ENCODE peak calls at places on chromosomes 1 and 21, in seven cellular contexts. N, K, T, Y, U, E and J are unnamed samples.

GRCh38 chr1:172484252-172484651 is 40.4 kb upstream of the PIGC start:
- DNase-seq in Y (no peak), N (no peak), U (no peak), T (no peak), E (no peak), K (no peak), J (no peak)

GRCh38 chr1:243580072-243580471 is 270.0 kb downstream of the AKT3 start:
- DNase-seq in K (no peak), N (no peak), E (no peak), Y (no peak), U (no peak), T (no peak), J (no peak)

GRCh38 chr21:14084701-14085100 is 126.1 kb downstream of the LIPI start:
- DNase-seq in E (no peak), T (no peak), K (no peak), U (no peak), Y (no peak), N (no peak), J (no peak)

GRCh38 chr1:12458571-12458970 is 159.4 kb downstream of the DHRS3 start:
- DNase-seq in T (no peak), Y (no peak), U (no peak), E (no peak), N (no peak), K (peak; percentile 77), J (no peak)

GRCh38 chr1:56389813-56390539 is 189.4 kb downstream of the PLPP3 start:
- DNase-seq in T (no peak), Y (no peak), K (no peak), E (no peak), N (no peak), U (no peak), J (no peak)

GRCh38 chr1:29802181-29803068 is 566.1 kb downstream of the PTPRU start:
- DNase-seq in U (no peak), N (peak; percentile 52), Y (no peak), E (no peak), K (peak; percentile 68), T (peak; percentile 15), J (no peak)

GRCh38 chr1:205994342-205994741 is 8.9 kb downstream of the RAB7B start:
- DNase-seq in K (peak; percentile 75), Y (no peak), T (no peak), E (no peak), N (no peak), U (no peak), J (no peak)

GRCh38 chr1:23423415-23424170 is 955 bp downstream of the TCEA3 start:
- DNase-seq in K (no peak), U (peak; percentile 85), E (peak; percentile 92), Y (no peak), N (no peak), T (peak; percentile 81), J (no peak)

GRCh38 chr1:21814241-21814918 is 2.3 kb downstream of the LDLRAD2 start:
- DNase-seq in T (no peak), E (peak; percentile 17), N (no peak), K (no peak), U (no peak), Y (no peak), J (no peak)

GRCh38 chr21:35940074-35940927 is 120.0 kb downstream of the SETD4 start:
- DNase-seq in Y (peak; percentile 68), U (peak; percentile 22), K (no peak), T (peak; percentile 42), N (peak; percentile 70), E (peak; percentile 55), J (peak; percentile 30)

GRCh38 chr1:47013239-47013638 is 10.2 kb upstream of the CYP4X1 start:
- DNase-seq in E (no peak), T (no peak), N (no peak), K (no peak), Y (no peak), U (no peak), J (no peak)

GRCh38 chr1:101247404-101248287 is 10.8 kb downstream of the S1PR1 start:
- DNase-seq in Y (no peak), U (no peak), T (no peak), E (no peak), N (no peak), K (no peak), J (no peak)

GRCh38 chr1:163013826-163014600 is 55.1 kb upstream of the RGS4 start:
- DNase-seq in E (no peak), N (no peak), Y (no peak), U (no peak), T (no peak), K (no peak), J (no peak)

GRCh38 chr1:53656062-53656915 is 82.7 kb downstream of the GLIS1 start:
- DNase-seq in U (no peak), K (no peak), E (no peak), T (no peak), Y (no peak), N (no peak), J (no peak)

GRCh38 chr1:152035406-152036315 is 1.1 kb downstream of the S100A11 start:
- DNase-seq in T (no peak), K (no peak), U (no peak), Y (no peak), E (peak; percentile 24), N (no peak), J (no peak)

GRCh38 chr1:25770541-25771245 is 29.3 kb upstream of the SELENON start:
- DNase-seq in Y (no peak), T (no peak), U (no peak), E (no peak), N (no peak), K (no peak), J (no peak)

GRCh38 chr1:66265796-66266195 is 268.2 kb upstream of the SGIP1 start:
- DNase-seq in K (no peak), N (no peak), U (no peak), T (no peak), E (no peak), Y (no peak), J (no peak)

DNA sequence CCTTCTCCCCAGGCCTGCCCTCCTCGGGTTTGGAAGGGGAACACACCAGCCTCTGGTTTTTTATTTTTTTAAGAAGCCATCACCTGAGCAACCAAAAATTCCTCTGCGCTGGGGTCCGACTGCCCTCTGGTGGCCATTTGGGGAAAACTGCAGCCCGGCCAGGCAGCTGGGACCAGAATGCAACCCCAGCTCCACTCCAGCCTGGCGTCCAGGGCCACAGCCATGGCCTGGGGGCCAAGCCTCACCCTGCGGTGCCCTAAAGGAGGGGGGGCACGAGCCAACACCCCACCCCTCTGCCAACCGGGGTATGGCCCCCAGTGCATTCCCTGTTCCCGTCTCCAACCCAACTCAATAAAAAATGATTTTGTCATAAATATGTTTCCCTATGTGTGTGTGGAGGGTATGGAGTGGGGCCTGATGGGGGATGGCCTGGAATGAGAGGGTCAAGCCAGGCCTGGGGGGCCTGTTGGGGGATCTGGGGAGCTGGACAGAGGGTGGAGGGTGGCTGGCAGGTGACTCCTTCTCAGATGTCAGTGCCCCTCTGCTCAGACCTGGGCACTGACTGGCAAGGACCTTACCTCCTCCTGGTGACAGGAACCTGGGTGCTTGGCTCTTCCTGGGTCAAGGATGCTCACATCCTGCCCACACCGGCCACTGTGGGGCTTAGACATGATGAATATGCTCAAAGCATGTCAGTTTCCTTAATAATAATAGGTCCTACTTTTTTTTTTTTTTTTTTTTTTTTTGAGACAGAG is 3.2 kb downstream of the GPR3 start:
- DNase-seq in K (peak; percentile 96), U (peak; percentile 75), Y (peak; percentile 68), T (peak; percentile 80), N (no peak), E (peak; percentile 76), J (peak; percentile 63)
- TF ChIP-seq POLR2A in K (no peak), U (no peak), Y (no peak), T (no peak), N (no peak), E (no peak), J (no peak)

DNA sequence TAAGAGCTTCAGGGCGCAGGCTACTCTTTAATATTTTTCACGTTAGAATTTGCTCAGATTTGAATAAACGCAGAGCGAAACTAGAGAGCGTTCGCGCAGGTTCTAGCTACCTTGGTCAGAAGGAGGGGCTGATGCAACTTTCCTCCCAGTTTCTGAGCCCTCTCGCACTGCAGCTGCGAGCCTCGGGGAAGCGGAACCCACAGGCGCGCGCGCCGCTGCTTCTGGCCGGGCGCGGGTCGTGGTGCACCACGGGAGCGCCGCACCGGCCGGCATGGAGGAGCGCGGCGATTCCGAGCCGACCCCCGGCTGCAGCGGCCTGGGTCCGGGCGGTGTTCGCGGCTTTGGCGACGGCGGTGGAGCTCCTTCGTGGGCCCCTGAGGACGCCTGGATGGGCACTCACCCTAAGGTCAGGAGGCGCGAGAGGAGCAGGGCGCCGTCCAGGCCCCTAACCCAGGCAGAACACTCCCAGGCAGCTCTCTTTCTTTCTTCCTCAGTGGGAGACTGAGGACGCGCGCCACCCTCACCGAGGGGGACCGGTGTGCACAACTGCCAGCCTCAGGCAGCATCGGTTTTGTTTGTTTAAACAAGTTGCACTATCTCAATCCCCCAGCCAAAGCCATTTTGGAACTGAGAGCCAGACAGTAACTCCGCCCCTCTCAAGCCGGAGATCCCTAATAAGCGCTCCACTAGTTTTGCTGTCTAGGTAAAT is at the start of gene TSEN15:
- DNase-seq in U (peak; percentile 80), E (peak; percentile 85), K (peak; percentile 94), T (peak; percentile 86), N (no peak), Y (peak; percentile 61), J (peak; percentile 61)
- TF ChIP-seq POLR2A in U (peak; percentile 82), E (peak; percentile 62), K (no peak), T (no peak), N (no peak), Y (peak; percentile 39), J (peak; percentile 93)

DNA sequence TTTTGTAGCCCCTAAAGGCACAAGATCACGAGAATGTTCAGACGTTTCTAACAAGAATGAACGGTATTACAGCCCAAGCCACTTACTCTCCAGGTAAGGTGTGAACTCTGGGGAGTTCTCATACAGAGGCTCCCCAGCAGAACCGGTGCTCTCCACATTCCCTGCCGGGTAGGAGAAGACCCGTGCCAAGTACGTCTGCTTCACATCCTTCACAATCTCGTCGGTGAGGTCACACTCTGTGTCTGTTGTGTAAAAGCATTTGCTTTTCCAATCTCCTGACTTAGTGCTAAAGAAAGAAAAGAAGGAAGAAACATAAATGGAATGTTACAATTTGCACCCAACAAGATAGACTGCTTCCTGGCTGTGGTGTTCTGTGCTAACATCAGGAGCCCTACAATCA is 5.7 kb downstream of the F3 start:
- DNase-seq in Y (no peak), T (no peak), U (no peak), N (no peak), E (no peak), K (no peak), J (no peak)
- TF ChIP-seq POLR2A in Y (no peak), T (no peak), U (no peak), N (no peak), E (no peak), K (no peak), J (no peak)

GRCh38 chr1:36343651-36344394 is 20.4 kb upstream of the EVA1B start:
- DNase-seq in Y (no peak), T (no peak), U (no peak), N (no peak), K (no peak), E (no peak), J (no peak)

GRCh38 chr1:36345353-36345752 is 21.9 kb upstream of the EVA1B start:
- DNase-seq in Y (no peak), T (no peak), K (no peak), N (no peak), E (no peak), U (no peak), J (no peak)

GRCh38 chr1:36341626-36342320 is 18.3 kb upstream of the EVA1B start:
- DNase-seq in N (no peak), E (no peak), U (no peak), Y (no peak), K (no peak), T (no peak), J (no peak)

GRCh38 chr1:36344395-36344680 is 20.9 kb upstream of the EVA1B start:
- DNase-seq in E (no peak), T (no peak), U (no peak), K (no peak), Y (no peak), N (no peak), J (no peak)

GRCh38 chr1:36342426-36343185 is 19.2 kb upstream of the EVA1B start:
- DNase-seq in Y (no peak), E (peak; percentile 39), N (no peak), K (no peak), U (peak; percentile 61), T (peak; percentile 52), J (peak; percentile 87)
- TF ChIP-seq POLR2A in Y (no peak), E (no peak), N (no peak), K (no peak), U (no peak), T (no peak), J (no peak)